ENCODE peak calls at places on chromosomes 16 and 17, in six cellular contexts. One of them, this sample, is unnamed.

GRCh38 chr16:58331024-58331707 is 36.3 kb upstream of the PRSS54 start:
- DNase-seq in activated CD4-positive, alpha-beta T cell treated with anti-CD3 and anti-CD28 coated beads, Interleukin-2, amount 50 U/mL, for 1 hour: no peak
- DNase-seq in HCEC 1CT: no peak
- DNase-seq in left ventricle myocardium superior: no peak
- DNase-seq in GM20000: no peak
- DNase-seq in HS-5: no peak
- DNase-seq in this sample: peak; percentile 79

GRCh38 chr16:684961-685696 is 995 bp upstream of the JMJD8 start:
- DNase-seq in HCEC 1CT: no peak
- DNase-seq in HS-5: no peak
- DNase-seq in activated CD4-positive, alpha-beta T cell treated with anti-CD3 and anti-CD28 coated beads, Interleukin-2, amount 50 U/mL, for 1 hour: no peak
- DNase-seq in left ventricle myocardium superior: peak; percentile 53
- DNase-seq in GM20000: no peak
- DNase-seq in this sample: no peak

GRCh38 chr16:85136213-85136704 is 24.0 kb upstream of the CIBAR2 start:
- DNase-seq in HCEC 1CT: peak; percentile 67
- DNase-seq in HS-5: no peak
- DNase-seq in GM20000: peak; percentile 65
- DNase-seq in left ventricle myocardium superior: peak; percentile 60
- DNase-seq in activated CD4-positive, alpha-beta T cell treated with anti-CD3 and anti-CD28 coated beads, Interleukin-2, amount 50 U/mL, for 1 hour: no peak
- DNase-seq in this sample: peak; percentile 24

GRCh38 chr17:31416503-31416923 is 25.0 kb downstream of the RAB11FIP4 start:
- DNase-seq in GM20000: no peak
- DNase-seq in HS-5: no peak
- DNase-seq in activated CD4-positive, alpha-beta T cell treated with anti-CD3 and anti-CD28 coated beads, Interleukin-2, amount 50 U/mL, for 1 hour: no peak
- DNase-seq in HCEC 1CT: no peak
- DNase-seq in left ventricle myocardium superior: peak; percentile 58
- DNase-seq in this sample: no peak

GRCh38 chr16:1533443-1533951 is at the start of gene TMEM204:
- DNase-seq in activated CD4-positive, alpha-beta T cell treated with anti-CD3 and anti-CD28 coated beads, Interleukin-2, amount 50 U/mL, for 1 hour: peak; percentile 41
- DNase-seq in HCEC 1CT: peak; percentile 68
- DNase-seq in HS-5: peak; percentile 48
- DNase-seq in left ventricle myocardium superior: peak; percentile 87
- DNase-seq in GM20000: peak; percentile 38
- DNase-seq in this sample: no peak

GRCh38 chr17:79741751-79742588 is 11.2 kb downstream of the ENPP7 start:
- DNase-seq in HCEC 1CT: peak; percentile 12
- DNase-seq in left ventricle myocardium superior: peak; percentile 84
- DNase-seq in activated CD4-positive, alpha-beta T cell treated with anti-CD3 and anti-CD28 coated beads, Interleukin-2, amount 50 U/mL, for 1 hour: peak; percentile 69
- DNase-seq in GM20000: peak; percentile 86
- DNase-seq in HS-5: no peak
- DNase-seq in this sample: peak; percentile 78

GRCh38 chr17:28471127-28471453 is 2.4 kb upstream of the SLC13A2 start:
- DNase-seq in activated CD4-positive, alpha-beta T cell treated with anti-CD3 and anti-CD28 coated beads, Interleukin-2, amount 50 U/mL, for 1 hour: no peak
- DNase-seq in left ventricle myocardium superior: no peak
- DNase-seq in HS-5: no peak
- DNase-seq in HCEC 1CT: no peak
- DNase-seq in GM20000: no peak
- DNase-seq in this sample: no peak

GRCh38 chr16:75014318-75014717 is 15.5 kb downstream of the ZNRF1 start:
- DNase-seq in GM20000: no peak
- DNase-seq in HS-5: no peak
- DNase-seq in HCEC 1CT: no peak
- DNase-seq in activated CD4-positive, alpha-beta T cell treated with anti-CD3 and anti-CD28 coated beads, Interleukin-2, amount 50 U/mL, for 1 hour: no peak
- DNase-seq in left ventricle myocardium superior: no peak
- DNase-seq in this sample: no peak

GRCh38 chr17:77867308-77867781 is 91.2 kb upstream of the TNRC6C start:
- DNase-seq in HS-5: no peak
- DNase-seq in GM20000: peak; percentile 79
- DNase-seq in left ventricle myocardium superior: peak; percentile 12
- DNase-seq in HCEC 1CT: no peak
- DNase-seq in activated CD4-positive, alpha-beta T cell treated with anti-CD3 and anti-CD28 coated beads, Interleukin-2, amount 50 U/mL, for 1 hour: no peak
- DNase-seq in this sample: peak; percentile 47

GRCh38 chr17:50498021-50498874 is 10.0 kb upstream of the MYCBPAP start:
- DNase-seq in HCEC 1CT: no peak
- DNase-seq in left ventricle myocardium superior: no peak
- DNase-seq in activated CD4-positive, alpha-beta T cell treated with anti-CD3 and anti-CD28 coated beads, Interleukin-2, amount 50 U/mL, for 1 hour: no peak
- DNase-seq in HS-5: no peak
- DNase-seq in GM20000: no peak
- DNase-seq in this sample: no peak

GRCh38 chr16:15990902-15991301 is 41.5 kb downstream of the ABCC1 start:
- DNase-seq in HCEC 1CT: no peak
- DNase-seq in activated CD4-positive, alpha-beta T cell treated with anti-CD3 and anti-CD28 coated beads, Interleukin-2, amount 50 U/mL, for 1 hour: no peak
- DNase-seq in HS-5: no peak
- DNase-seq in GM20000: no peak
- DNase-seq in left ventricle myocardium superior: no peak
- DNase-seq in this sample: no peak

GRCh38 chr17:79081571-79082276 is 7.1 kb downstream of the ENGASE start:
- DNase-seq in HS-5: no peak
- DNase-seq in HCEC 1CT: no peak
- DNase-seq in GM20000: no peak
- DNase-seq in left ventricle myocardium superior: peak; percentile 51
- DNase-seq in activated CD4-positive, alpha-beta T cell treated with anti-CD3 and anti-CD28 coated beads, Interleukin-2, amount 50 U/mL, for 1 hour: no peak
- DNase-seq in this sample: no peak

GRCh38 chr16:88824256-88825077 is 12.7 kb upstream of the APRT start:
- DNase-seq in GM20000: no peak
- DNase-seq in HS-5: no peak
- DNase-seq in left ventricle myocardium superior: no peak
- DNase-seq in HCEC 1CT: no peak
- DNase-seq in activated CD4-positive, alpha-beta T cell treated with anti-CD3 and anti-CD28 coated beads, Interleukin-2, amount 50 U/mL, for 1 hour: no peak
- DNase-seq in this sample: no peak

This sample was measured in Karpas-422.